ENCODE peak calls at places on chromosomes 13 and 19, in six cellular contexts. X is colonic mucosa, H is nephron progenitor cell, Q is esophagus squamous epithelium, D is fibroblast of lung, C is astrocyte of the spinal cord. J is an unnamed sample.

GRCh38 chr13:113120300-113121182 is 2.1 kb upstream of the F10 start:
- DNase-seq in C (no peak), X (no peak), D (no peak), H (no peak), Q (no peak), J (no peak)

GRCh38 chr13:107962209-107962608 is 253.1 kb downstream of the LIG4 start:
- DNase-seq in H (no peak), C (no peak), Q (no peak), D (no peak), X (no peak), J (no peak)

GRCh38 chr13:39712626-39713025 is 57.2 kb downstream of the COG6 start:
- DNase-seq in D (no peak), Q (no peak), C (no peak), H (no peak), X (no peak), J (no peak)

GRCh38 chr13:89227356-89227755 is 1556.2 kb downstream of the SLITRK5 start:
- DNase-seq in X (no peak), Q (no peak), C (peak), H (no peak), D (peak), J (no peak)

GRCh38 chr19:56015756-56016155 is 29.2 kb downstream of the NLRP5 start:
- DNase-seq in X (no peak), D (no peak), H (peak), Q (no peak), C (no peak), J (no peak)

GRCh38 chr19:12801466-12802266 is at the start of the genes PRDX2 and THSD8:
- DNase-seq in H (peak), C (peak), Q (no peak), X (peak), D (peak), J (no peak)

GRCh38 chr19:45591004-45591637 is 6.5 kb upstream of the OPA3 start:
- DNase-seq in C (peak), Q (no peak), D (peak), H (peak), X (peak), J (no peak)

GRCh38 chr13:36357692-36358091 is 11.5 kb upstream of the SPART start:
- DNase-seq in Q (no peak), C (no peak), X (no peak), H (no peak), D (peak), J (no peak)

GRCh38 chr19:54873990-54874389 is at the start of gene FCAR:
- DNase-seq in H (no peak), Q (no peak), D (no peak), X (no peak), C (no peak), J (peak)

GRCh38 chr13:23696610-23697009 is 126.4 kb downstream of the TNFRSF19 start:
- DNase-seq in C (no peak), X (no peak), D (no peak), Q (no peak), H (no peak), J (no peak)

GRCh38 chr19:35332817-35333216 is 3.8 kb downstream of the CD22 start:
- DNase-seq in H (no peak), C (no peak), D (no peak), X (no peak), Q (no peak), J (no peak)

GRCh38 chr19:6286676-6287075 is 6.9 kb upstream of the MLLT1 start:
- DNase-seq in X (no peak), H (no peak), D (no peak), C (no peak), Q (no peak), J (no peak)

GRCh38 chr19:38233740-38234251 is 9.8 kb upstream of the DPF1 start:
- DNase-seq in H (peak), D (peak), Q (no peak), X (peak), C (peak), J (peak)

GRCh38 chr19:16594131-16594586 is 21.9 kb upstream of the SLC35E1 start:
- DNase-seq in H (no peak), D (no peak), Q (no peak), X (no peak), C (no peak), J (no peak)

GRCh38 chr19:8307400-8307964 is 676 bp downstream of the CD320 start:
- DNase-seq in H (no peak), Q (no peak), X (peak), D (no peak), C (no peak), J (peak)

GRCh38 chr13:59345316-59345715 is 818.4 kb downstream of the DIAPH3 start:
- DNase-seq in D (peak), Q (no peak), C (peak), H (no peak), X (no peak), J (no peak)

GRCh38 chr19:2461751-2462634 is 5.2 kb upstream of the LMNB2 start:
- DNase-seq in H (peak), Q (no peak), C (peak), X (peak), D (peak), J (no peak)

GRCh38 chr13:113584870-113585671 is 518 bp downstream of the TFDP1 start:
- DNase-seq in Q (no peak), X (peak), C (no peak), H (peak), D (no peak), J (peak)

GRCh38 chr13:106376411-106377112 is 158.9 kb downstream of the EFNB2 start:
- DNase-seq in Q (no peak), H (no peak), X (no peak), C (peak), D (peak), J (no peak)

GRCh38 chr13:34035676-34036325 is 217.9 kb downstream of the RFC3 start:
- DNase-seq in X (no peak), H (no peak), Q (no peak), D (peak), C (no peak), J (no peak)

GRCh38 chr13:91046715-91047327 is 300.7 kb upstream of the MIR17HG start:
- DNase-seq in C (no peak), D (no peak), Q (no peak), X (no peak), H (no peak), J (no peak)

GRCh38 chr13:91042870-91043269 is 304.6 kb upstream of the MIR17HG start:
- DNase-seq in C (no peak), X (no peak), Q (no peak), D (no peak), H (no peak), J (no peak)

GRCh38 chr13:91045351-91046034 is 302.0 kb upstream of the MIR17HG start:
- DNase-seq in D (peak), H (no peak), Q (no peak), X (no peak), C (peak), J (no peak)
- TF ChIP-seq CTCF in D (peak), H (peak), Q (no peak), X (no peak), C (peak), J (no peak)

GRCh38 chr19:771332-771785 is 20.4 kb downstream of the MISP start:
- DNase-seq in H (peak), Q (no peak), C (peak), X (no peak), D (peak), J (no peak)
- TF ChIP-seq CTCF in H (peak), Q (peak), C (peak), X (peak), D (peak), J (peak)

GRCh38 chr19:633068-633785 is at the start of gene POLRMT:
- DNase-seq in H (peak), C (peak), Q (peak), D (peak), X (peak), J (peak)
- TF ChIP-seq CTCF in H (no peak), C (no peak), Q (no peak), D (no peak), X (no peak), J (no peak)

GRCh38 chr13:44120814-44121505 is 241.3 kb downstream of the LACC1 start:
- DNase-seq in D (no peak), Q (no peak), X (no peak), C (no peak), H (no peak), J (no peak)

GRCh38 chr13:44111701-44112100 is 232.0 kb downstream of the LACC1 start:
- DNase-seq in Q (no peak), H (no peak), D (no peak), X (no peak), C (no peak), J (no peak)

GRCh38 chr13:44117351-44117750 is 237.6 kb downstream of the LACC1 start:
- DNase-seq in H (no peak), X (no peak), Q (no peak), D (peak), C (peak), J (no peak)

GRCh38 chr13:44112700-44113329 is 233.1 kb downstream of the LACC1 start:
- DNase-seq in D (no peak), H (no peak), X (no peak), Q (no peak), C (no peak), J (no peak)

DNA sequence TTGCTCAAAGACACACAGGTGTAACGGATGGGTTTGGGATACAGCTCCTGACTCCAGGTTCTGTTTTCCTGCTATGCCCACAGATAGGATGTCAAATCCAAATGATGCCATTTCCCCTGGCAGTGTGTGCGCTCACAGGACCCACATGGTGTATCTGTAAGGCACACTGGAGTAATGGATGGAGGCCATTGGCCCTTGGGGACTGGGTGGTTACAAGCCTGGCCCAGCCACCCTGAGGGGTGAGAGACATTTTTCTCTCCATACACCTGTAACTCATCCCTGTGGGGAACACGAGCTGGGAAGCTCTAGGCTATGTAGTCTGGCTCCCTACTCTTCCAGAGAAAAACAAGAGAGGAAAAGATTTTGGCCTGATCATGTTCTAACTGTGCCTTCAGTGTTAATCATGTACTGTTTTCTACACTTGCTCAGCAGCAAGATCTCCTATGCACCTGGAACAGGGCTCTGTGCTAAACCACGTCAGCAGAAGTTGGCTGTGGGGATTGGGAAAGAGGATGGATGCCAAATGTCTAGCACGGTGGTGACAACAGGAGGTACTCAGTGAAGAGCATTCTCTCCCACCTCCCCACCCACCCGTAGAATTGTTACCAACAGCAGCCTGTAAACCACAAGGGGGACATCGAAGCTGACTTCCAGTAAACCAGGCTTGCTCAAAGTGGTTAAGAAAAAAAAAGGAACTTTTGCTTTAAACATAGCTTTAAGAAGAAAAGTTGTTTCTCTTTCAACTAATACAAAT is 237.0 kb downstream of the LACC1 start:
- DNase-seq in H (no peak), Q (no peak), X (no peak), D (peak), C (no peak), J (no peak)
- TF ChIP-seq CTCF in H (no peak), Q (no peak), X (no peak), D (peak), C (no peak), J (peak)

DNA sequence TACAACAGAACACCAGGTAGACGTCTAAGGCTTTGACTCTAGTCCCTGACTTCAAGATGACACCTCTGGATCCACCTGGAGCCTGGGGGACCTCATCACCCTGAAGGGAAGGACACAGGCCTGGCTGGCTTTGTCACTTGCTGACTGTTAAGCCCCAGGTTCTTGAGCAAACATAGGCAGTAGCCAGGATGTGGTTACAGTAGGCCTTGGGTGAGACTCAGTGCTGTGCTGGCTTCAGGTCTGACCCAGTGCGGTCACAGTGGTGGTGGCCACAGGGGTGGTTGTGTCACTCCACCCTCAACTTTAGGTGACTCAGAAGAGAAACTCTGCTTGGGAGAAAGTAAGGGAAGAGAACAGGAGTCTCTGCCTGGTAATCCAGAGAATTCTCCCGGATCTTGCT is 497.8 kb downstream of the UQCRFS1 start:
- DNase-seq in D (peak), C (no peak), Q (no peak), X (no peak), H (no peak), J (no peak)
- TF ChIP-seq CTCF in D (no peak), C (no peak), Q (no peak), X (no peak), H (no peak), J (no peak)